ENCODE peak calls at places on chromosomes 16 and 17, in seven cellular contexts. One of them, this sample, is unnamed.

GRCh38 chr17:32350662-32351418 is 883 bp downstream of the ZNF207 start:
- DNase-seq in GM18507: no peak
- DNase-seq in activated CD4-positive, alpha-beta T cell treated with anti-CD3 and anti-CD28 coated beads for 1 hour: no peak
- DNase-seq in thoracic aorta: no peak
- DNase-seq in iPS-NIHi11: peak
- DNase-seq in esophagus squamous epithelium: no peak
- DNase-seq in nephron progenitor cell: no peak
- DNase-seq in this sample: no peak

GRCh38 chr17:11026903-11027302 is 189.0 kb upstream of the PIRT start:
- DNase-seq in esophagus squamous epithelium: no peak
- DNase-seq in activated CD4-positive, alpha-beta T cell treated with anti-CD3 and anti-CD28 coated beads for 1 hour: no peak
- DNase-seq in thoracic aorta: no peak
- DNase-seq in GM18507: no peak
- DNase-seq in iPS-NIHi11: no peak
- DNase-seq in nephron progenitor cell: no peak
- DNase-seq in this sample: no peak

GRCh38 chr17:70961341-70961740 is 792.0 kb downstream of the KCNJ2 start:
- DNase-seq in GM18507: no peak
- DNase-seq in iPS-NIHi11: no peak
- DNase-seq in thoracic aorta: no peak
- DNase-seq in activated CD4-positive, alpha-beta T cell treated with anti-CD3 and anti-CD28 coated beads for 1 hour: no peak
- DNase-seq in nephron progenitor cell: no peak
- DNase-seq in esophagus squamous epithelium: no peak
- DNase-seq in this sample: no peak

GRCh38 chr16:56576585-56577299 is 11.9 kb downstream of the MT4 start:
- DNase-seq in activated CD4-positive, alpha-beta T cell treated with anti-CD3 and anti-CD28 coated beads for 1 hour: peak
- DNase-seq in nephron progenitor cell: peak
- DNase-seq in iPS-NIHi11: peak
- DNase-seq in thoracic aorta: peak
- DNase-seq in esophagus squamous epithelium: peak
- DNase-seq in GM18507: peak
- DNase-seq in this sample: peak

GRCh38 chr17:41545829-41546410 is 17.8 kb upstream of the KRT19 start:
- DNase-seq in nephron progenitor cell: no peak
- DNase-seq in esophagus squamous epithelium: no peak
- DNase-seq in iPS-NIHi11: no peak
- DNase-seq in activated CD4-positive, alpha-beta T cell treated with anti-CD3 and anti-CD28 coated beads for 1 hour: no peak
- DNase-seq in thoracic aorta: no peak
- DNase-seq in GM18507: no peak
- DNase-seq in this sample: no peak

GRCh38 chr17:22454070-22454999 is 762.0 kb downstream of the KCNJ18 start:
- DNase-seq in esophagus squamous epithelium: no peak
- DNase-seq in thoracic aorta: no peak
- DNase-seq in iPS-NIHi11: no peak
- DNase-seq in GM18507: no peak
- DNase-seq in nephron progenitor cell: no peak
- DNase-seq in activated CD4-positive, alpha-beta T cell treated with anti-CD3 and anti-CD28 coated beads for 1 hour: no peak
- DNase-seq in this sample: no peak

GRCh38 chr16:23670137-23670776 is 8.4 kb upstream of the PLK1 start:
- DNase-seq in esophagus squamous epithelium: no peak
- DNase-seq in activated CD4-positive, alpha-beta T cell treated with anti-CD3 and anti-CD28 coated beads for 1 hour: no peak
- DNase-seq in nephron progenitor cell: no peak
- DNase-seq in iPS-NIHi11: no peak
- DNase-seq in thoracic aorta: no peak
- DNase-seq in GM18507: peak
- DNase-seq in this sample: no peak

GRCh38 chr17:17416007-17416399 is 60.8 kb upstream of the MED9 start:
- DNase-seq in GM18507: peak
- DNase-seq in iPS-NIHi11: peak
- DNase-seq in nephron progenitor cell: no peak
- DNase-seq in activated CD4-positive, alpha-beta T cell treated with anti-CD3 and anti-CD28 coated beads for 1 hour: no peak
- DNase-seq in thoracic aorta: no peak
- DNase-seq in esophagus squamous epithelium: no peak
- DNase-seq in this sample: no peak

GRCh38 chr17:6996256-6997111 is 635 bp downstream of the ALOX12 start:
- DNase-seq in activated CD4-positive, alpha-beta T cell treated with anti-CD3 and anti-CD28 coated beads for 1 hour: no peak
- DNase-seq in thoracic aorta: no peak
- DNase-seq in esophagus squamous epithelium: no peak
- DNase-seq in iPS-NIHi11: peak
- DNase-seq in GM18507: no peak
- DNase-seq in nephron progenitor cell: no peak
- DNase-seq in this sample: no peak

GRCh38 chr17:13030459-13031305 is 12.9 kb upstream of the ELAC2 start:
- DNase-seq in thoracic aorta: no peak
- DNase-seq in esophagus squamous epithelium: no peak
- DNase-seq in GM18507: peak
- DNase-seq in iPS-NIHi11: peak
- DNase-seq in activated CD4-positive, alpha-beta T cell treated with anti-CD3 and anti-CD28 coated beads for 1 hour: no peak
- DNase-seq in nephron progenitor cell: peak
- DNase-seq in this sample: peak

GRCh38 chr17:64056269-64057005 is 36.0 kb upstream of the ICAM2 start:
- DNase-seq in thoracic aorta: no peak
- DNase-seq in iPS-NIHi11: peak
- DNase-seq in activated CD4-positive, alpha-beta T cell treated with anti-CD3 and anti-CD28 coated beads for 1 hour: no peak
- DNase-seq in GM18507: peak
- DNase-seq in esophagus squamous epithelium: no peak
- DNase-seq in nephron progenitor cell: no peak
- DNase-seq in this sample: peak

GRCh38 chr17:8020251-8020650 is 17.8 kb downstream of the GUCY2D start:
- DNase-seq in activated CD4-positive, alpha-beta T cell treated with anti-CD3 and anti-CD28 coated beads for 1 hour: no peak
- DNase-seq in thoracic aorta: no peak
- DNase-seq in GM18507: no peak
- DNase-seq in iPS-NIHi11: no peak
- DNase-seq in esophagus squamous epithelium: no peak
- DNase-seq in nephron progenitor cell: no peak
- DNase-seq in this sample: no peak

GRCh38 chr17:66542967-66543525 is 240.6 kb downstream of the PRKCA start:
- DNase-seq in thoracic aorta: no peak
- DNase-seq in activated CD4-positive, alpha-beta T cell treated with anti-CD3 and anti-CD28 coated beads for 1 hour: no peak
- DNase-seq in nephron progenitor cell: no peak
- DNase-seq in esophagus squamous epithelium: no peak
- DNase-seq in iPS-NIHi11: no peak
- DNase-seq in GM18507: no peak
- DNase-seq in this sample: no peak

GRCh38 chr16:75272097-75272548 is 20.7 kb upstream of the BCAR1 start:
- DNase-seq in esophagus squamous epithelium: no peak
- DNase-seq in activated CD4-positive, alpha-beta T cell treated with anti-CD3 and anti-CD28 coated beads for 1 hour: no peak
- DNase-seq in GM18507: no peak
- DNase-seq in thoracic aorta: no peak
- DNase-seq in nephron progenitor cell: peak
- DNase-seq in iPS-NIHi11: no peak
- DNase-seq in this sample: no peak

GRCh38 chr17:61522088-61522487 is 68.9 kb downstream of the NACA2 start:
- DNase-seq in activated CD4-positive, alpha-beta T cell treated with anti-CD3 and anti-CD28 coated beads for 1 hour: no peak
- DNase-seq in iPS-NIHi11: no peak
- DNase-seq in esophagus squamous epithelium: no peak
- DNase-seq in nephron progenitor cell: no peak
- DNase-seq in thoracic aorta: no peak
- DNase-seq in GM18507: no peak
- DNase-seq in this sample: no peak

GRCh38 chr16:31471875-31472558 is at the start of gene TGFB1I1:
- DNase-seq in esophagus squamous epithelium: no peak
- DNase-seq in activated CD4-positive, alpha-beta T cell treated with anti-CD3 and anti-CD28 coated beads for 1 hour: no peak
- DNase-seq in GM18507: no peak
- DNase-seq in thoracic aorta: no peak
- DNase-seq in iPS-NIHi11: peak
- DNase-seq in nephron progenitor cell: peak
- DNase-seq in this sample: no peak

GRCh38 chr16:57781741-57782606 is 20.3 kb downstream of the KIFC3 start:
- DNase-seq in activated CD4-positive, alpha-beta T cell treated with anti-CD3 and anti-CD28 coated beads for 1 hour: no peak
- DNase-seq in GM18507: no peak
- DNase-seq in iPS-NIHi11: no peak
- DNase-seq in thoracic aorta: no peak
- DNase-seq in nephron progenitor cell: no peak
- DNase-seq in esophagus squamous epithelium: no peak
- DNase-seq in this sample: no peak

GRCh38 chr17:7107795-7108559 is 6.6 kb downstream of the ASGR2 start:
- DNase-seq in activated CD4-positive, alpha-beta T cell treated with anti-CD3 and anti-CD28 coated beads for 1 hour: no peak
- DNase-seq in GM18507: no peak
- DNase-seq in iPS-NIHi11: no peak
- DNase-seq in nephron progenitor cell: no peak
- DNase-seq in thoracic aorta: no peak
- DNase-seq in esophagus squamous epithelium: no peak
- DNase-seq in this sample: no peak

GRCh38 chr17:82752371-82753200 is 721 bp downstream of the TBCD start:
- DNase-seq in thoracic aorta: no peak
- DNase-seq in GM18507: no peak
- DNase-seq in activated CD4-positive, alpha-beta T cell treated with anti-CD3 and anti-CD28 coated beads for 1 hour: no peak
- DNase-seq in esophagus squamous epithelium: no peak
- DNase-seq in nephron progenitor cell: peak
- DNase-seq in iPS-NIHi11: no peak
- DNase-seq in this sample: peak

GRCh38 chr16:11180489-11180888 is 75.5 kb downstream of the SOCS1 start:
- DNase-seq in nephron progenitor cell: no peak
- DNase-seq in thoracic aorta: no peak
- DNase-seq in esophagus squamous epithelium: no peak
- DNase-seq in GM18507: no peak
- DNase-seq in iPS-NIHi11: no peak
- DNase-seq in activated CD4-positive, alpha-beta T cell treated with anti-CD3 and anti-CD28 coated beads for 1 hour: no peak
- DNase-seq in this sample: no peak

GRCh38 chr16:89338863-89339262 is 121.4 kb downstream of the ZNF778 start:
- DNase-seq in activated CD4-positive, alpha-beta T cell treated with anti-CD3 and anti-CD28 coated beads for 1 hour: no peak
- DNase-seq in iPS-NIHi11: no peak
- DNase-seq in GM18507: no peak
- DNase-seq in thoracic aorta: no peak
- DNase-seq in nephron progenitor cell: no peak
- DNase-seq in esophagus squamous epithelium: no peak
- DNase-seq in this sample: no peak

GRCh38 chr17:50238594-50239287 is 35.5 kb upstream of the TMEM92 start:
- DNase-seq in activated CD4-positive, alpha-beta T cell treated with anti-CD3 and anti-CD28 coated beads for 1 hour: no peak
- DNase-seq in GM18507: no peak
- DNase-seq in nephron progenitor cell: no peak
- DNase-seq in thoracic aorta: no peak
- DNase-seq in iPS-NIHi11: no peak
- DNase-seq in esophagus squamous epithelium: no peak
- DNase-seq in this sample: no peak

GRCh38 chr16:66703359-66704215 is 7.0 kb upstream of the CMTM4 start:
- DNase-seq in GM18507: no peak
- DNase-seq in esophagus squamous epithelium: no peak
- DNase-seq in nephron progenitor cell: no peak
- DNase-seq in iPS-NIHi11: no peak
- DNase-seq in thoracic aorta: no peak
- DNase-seq in activated CD4-positive, alpha-beta T cell treated with anti-CD3 and anti-CD28 coated beads for 1 hour: no peak
- DNase-seq in this sample: no peak

GRCh38 chr16:17940584-17940983 is 396.0 kb downstream of the NPIPA8 start:
- DNase-seq in thoracic aorta: no peak
- DNase-seq in activated CD4-positive, alpha-beta T cell treated with anti-CD3 and anti-CD28 coated beads for 1 hour: no peak
- DNase-seq in esophagus squamous epithelium: no peak
- DNase-seq in iPS-NIHi11: no peak
- DNase-seq in GM18507: no peak
- DNase-seq in nephron progenitor cell: no peak
- DNase-seq in this sample: no peak

GRCh38 chr16:27267037-27267677 is 1.4 kb downstream of the NSMCE1 start:
- DNase-seq in thoracic aorta: no peak
- DNase-seq in esophagus squamous epithelium: no peak
- DNase-seq in activated CD4-positive, alpha-beta T cell treated with anti-CD3 and anti-CD28 coated beads for 1 hour: no peak
- DNase-seq in nephron progenitor cell: no peak
- DNase-seq in GM18507: no peak
- DNase-seq in iPS-NIHi11: no peak
- DNase-seq in this sample: no peak

GRCh38 chr16:58665200-58665599 is 19.4 kb downstream of the SLC38A7 start:
- DNase-seq in thoracic aorta: no peak
- DNase-seq in nephron progenitor cell: no peak
- DNase-seq in activated CD4-positive, alpha-beta T cell treated with anti-CD3 and anti-CD28 coated beads for 1 hour: no peak
- DNase-seq in esophagus squamous epithelium: no peak
- DNase-seq in iPS-NIHi11: no peak
- DNase-seq in GM18507: no peak
- DNase-seq in this sample: no peak

GRCh38 chr17:68598074-68598473 is 3.1 kb downstream of the FAM20A start:
- DNase-seq in thoracic aorta: no peak
- DNase-seq in nephron progenitor cell: no peak
- DNase-seq in GM18507: no peak
- DNase-seq in activated CD4-positive, alpha-beta T cell treated with anti-CD3 and anti-CD28 coated beads for 1 hour: no peak
- DNase-seq in iPS-NIHi11: no peak
- DNase-seq in esophagus squamous epithelium: no peak
- DNase-seq in this sample: no peak

GRCh38 chr17:80122026-80122575 is 20.7 kb downstream of the GAA start:
- DNase-seq in activated CD4-positive, alpha-beta T cell treated with anti-CD3 and anti-CD28 coated beads for 1 hour: no peak
- DNase-seq in thoracic aorta: no peak
- DNase-seq in esophagus squamous epithelium: no peak
- DNase-seq in iPS-NIHi11: no peak
- DNase-seq in GM18507: no peak
- DNase-seq in nephron progenitor cell: no peak
- DNase-seq in this sample: no peak

This sample was measured in GM12891.